ENCODE peak calls at places on chromosomes 4 and X, in nine cellular contexts. X is thyroid gland; Z is spleen; L is esophagus squamous epithelium; R is PC-3; Q is heart left ventricle; A is heart right ventricle; B is AG04450; W is CD8-positive, alpha-beta T cell. F is an unnamed sample.

GRCh38 chr4:41856797-41857196 is 78.4 kb upstream of the TMEM33 start:
- DNase-seq in Z (no peak), X (no peak), R (no peak), A (no peak), Q (no peak), W (no peak), L (no peak), B (no peak), F (no peak)

GRCh38 chr4:34196375-34196774 is 2047.9 kb downstream of the ARAP2 start:
- DNase-seq in W (no peak), R (no peak), Z (no peak), X (no peak), L (no peak), A (no peak), Q (no peak), B (no peak), F (no peak)

GRCh38 chr4:137471461-137471860 is 60.8 kb downstream of the PCDH18 start:
- DNase-seq in B (no peak), X (no peak), R (peak; percentile 38), Q (no peak), A (no peak), L (no peak), Z (no peak), W (no peak), F (no peak)

GRCh38 chr4:134308910-134309309 is 107.3 kb upstream of the PABPC4L start:
- DNase-seq in Q (no peak), B (no peak), L (no peak), X (no peak), W (no peak), A (no peak), Z (no peak), R (no peak), F (no peak)

GRCh38 chr4:25011135-25011866 is 19.4 kb downstream of the LGI2 start:
- DNase-seq in Z (no peak), A (no peak), Q (no peak), X (no peak), R (no peak), W (no peak), B (no peak), L (no peak), F (no peak)

GRCh38 chr4:85474818-85475630 is at the start of gene ARHGAP24:
- DNase-seq in A (peak; percentile 82), W (no peak), L (peak; percentile 33), Z (peak; percentile 95), B (peak; percentile 53), X (peak; percentile 88), R (peak; percentile 88), Q (peak; percentile 90), F (peak; percentile 91)

GRCh38 chrX:150085881-150086280 is 147.6 kb upstream of the EOLA2 start:
- DNase-seq in W (no peak), L (no peak), Q (no peak), R (peak; percentile 59), X (no peak), Z (no peak), A (no peak), B (no peak), F (no peak)

GRCh38 chr4:118279328-118279727 is 73.5 kb downstream of the PRSS12 start:
- DNase-seq in Z (no peak), L (no peak), Q (no peak), R (no peak), W (no peak), A (no peak), X (no peak), B (no peak), F (no peak)

GRCh38 chrX:1137531-1137930 is 74.9 kb downstream of the CRLF2 start:
- DNase-seq in A (no peak), Z (peak; percentile 51), Q (no peak), R (no peak), W (peak; percentile 5), B (no peak), L (no peak), X (no peak), F (no peak)
- H3K4me3 ChIP-seq in A (no peak overlapping the region), Z (no peak overlapping the region), Q (no peak overlapping the region), R (no peak overlapping the region), W (no peak overlapping the region), B (no peak overlapping the region), L (no peak overlapping the region), X (no peak overlapping the region), F (no peak overlapping the region)

DNA sequence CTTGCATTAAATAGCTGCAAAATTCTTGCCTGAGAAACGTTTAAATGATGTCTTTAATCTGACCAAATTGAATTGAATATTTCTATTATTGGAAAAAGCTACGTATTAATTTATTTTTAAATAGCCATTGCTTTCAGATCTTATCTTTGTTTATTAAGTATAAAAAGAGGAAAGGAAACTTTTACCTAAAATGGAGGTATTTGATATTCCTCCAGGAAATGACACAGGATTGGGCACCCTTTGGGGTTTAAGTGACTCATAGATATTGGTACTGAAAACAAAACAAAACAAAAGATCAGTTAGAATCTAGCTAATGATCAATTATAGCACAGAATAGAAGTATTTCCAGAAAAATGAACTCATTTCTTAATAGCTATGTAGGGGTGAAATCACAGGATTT is 34.1 kb downstream of the PLS3 start:
- DNase-seq in R (no peak), L (no peak), Z (no peak), B (no peak), Q (no peak), X (no peak), A (no peak), W (no peak), F (no peak)
- H3K27ac ChIP-seq in R (peak overlapping the region; percentile 98), L (peak overlapping the region; percentile 85), Z (no peak overlapping the region), B (no peak overlapping the region), Q (peak overlapping the region; percentile 72), X (peak overlapping the region; percentile 61), A (peak overlapping the region; percentile 90), W (no peak overlapping the region), F (peak overlapping the region; percentile 11)

DNA sequence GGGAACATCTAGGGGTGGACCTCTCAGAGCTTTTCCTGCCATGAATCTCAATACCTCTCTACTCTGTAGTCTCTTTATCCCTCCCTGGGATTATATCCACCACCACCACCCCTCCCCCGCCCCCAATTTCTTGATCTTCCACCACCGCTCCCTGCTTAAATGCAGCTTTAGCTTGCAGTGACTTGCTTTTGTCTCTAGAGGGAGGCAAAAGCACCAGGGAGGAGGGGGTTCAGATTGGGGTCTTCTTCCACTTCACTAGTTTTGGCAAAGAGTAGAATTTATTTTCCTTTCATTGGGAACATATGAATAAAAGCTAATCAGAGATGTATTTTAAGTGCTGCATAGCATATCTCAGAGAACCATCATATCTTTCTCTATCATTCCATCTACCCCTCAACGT is 5.5 kb downstream of the ARHGAP36 start:
- DNase-seq in X (no peak), B (no peak), Q (no peak), R (no peak), W (no peak), A (no peak), Z (no peak), L (no peak), F (no peak)
- TF ChIP-seq CTCF in X (no peak), B (no peak), Q (no peak), R (peak; percentile 37), W (no peak), A (no peak), Z (no peak), L (no peak), F (no peak)

GRCh38 chr4:2936773-2937145 is 26.4 kb downstream of the NOP14 start:
- DNase-seq in R (peak; percentile 80), L (no peak), A (no peak), W (peak; percentile 53), Q (peak; percentile 37), X (no peak), B (no peak), Z (peak; percentile 64), F (no peak)
- H3K4me3 ChIP-seq in R (peak overlapping the region; percentile 98), L (no peak overlapping the region), A (no peak overlapping the region), W (no peak overlapping the region), Q (no peak overlapping the region), X (no peak overlapping the region), B (no peak overlapping the region), Z (no peak overlapping the region), F (no peak overlapping the region)